ENCODE peak calls at places on chromosome 4, in nine cellular contexts. One of them, this sample, is unnamed.

GRCh38 chr4:827209-828081 is 1.5 kb upstream of the CPLX1 start:
- DNase-seq in Right ventricle myocardium inferior: peak
- DNase-seq in NCI-H774: no peak
- DNase-seq in stimulated activated CD8-positive, alpha-beta memory T cell treated with anti-CD3 and anti-CD28 coated beads, Interleukin-2, amount 100 ng/mL, for 48 hours: no peak
- DNase-seq in omental fat pad: no peak
- DNase-seq in H9: peak
- DNase-seq in T-helper 1 cell: no peak
- DNase-seq in lower lobe of right lung: peak
- DNase-seq in Right ventricle myocardium superior: peak
- DNase-seq in this sample: no peak

GRCh38 chr4:14375816-14376215 is 626.5 kb upstream of the CPEB2 start:
- DNase-seq in stimulated activated CD8-positive, alpha-beta memory T cell treated with anti-CD3 and anti-CD28 coated beads, Interleukin-2, amount 100 ng/mL, for 48 hours: no peak
- DNase-seq in omental fat pad: no peak
- DNase-seq in H9: no peak
- DNase-seq in NCI-H774: no peak
- DNase-seq in Right ventricle myocardium inferior: no peak
- DNase-seq in Right ventricle myocardium superior: no peak
- DNase-seq in lower lobe of right lung: no peak
- DNase-seq in T-helper 1 cell: no peak
- DNase-seq in this sample: no peak

GRCh38 chr4:24783506-24783905 is 11.9 kb upstream of the SOD3 start:
- DNase-seq in omental fat pad: no peak
- DNase-seq in stimulated activated CD8-positive, alpha-beta memory T cell treated with anti-CD3 and anti-CD28 coated beads, Interleukin-2, amount 100 ng/mL, for 48 hours: no peak
- DNase-seq in Right ventricle myocardium superior: no peak
- DNase-seq in T-helper 1 cell: no peak
- DNase-seq in H9: no peak
- DNase-seq in Right ventricle myocardium inferior: no peak
- DNase-seq in lower lobe of right lung: no peak
- DNase-seq in NCI-H774: no peak
- DNase-seq in this sample: no peak

GRCh38 chr4:174209296-174209695 is 74.2 kb downstream of the FBXO8 start:
- DNase-seq in lower lobe of right lung: no peak
- DNase-seq in T-helper 1 cell: no peak
- DNase-seq in H9: no peak
- DNase-seq in stimulated activated CD8-positive, alpha-beta memory T cell treated with anti-CD3 and anti-CD28 coated beads, Interleukin-2, amount 100 ng/mL, for 48 hours: no peak
- DNase-seq in Right ventricle myocardium superior: no peak
- DNase-seq in NCI-H774: no peak
- DNase-seq in omental fat pad: no peak
- DNase-seq in Right ventricle myocardium inferior: no peak
- DNase-seq in this sample: no peak

GRCh38 chr4:10442976-10443375 is 14.2 kb downstream of the ZNF518B start:
- DNase-seq in stimulated activated CD8-positive, alpha-beta memory T cell treated with anti-CD3 and anti-CD28 coated beads, Interleukin-2, amount 100 ng/mL, for 48 hours: no peak
- DNase-seq in Right ventricle myocardium inferior: no peak
- DNase-seq in T-helper 1 cell: no peak
- DNase-seq in Right ventricle myocardium superior: no peak
- DNase-seq in lower lobe of right lung: no peak
- DNase-seq in omental fat pad: no peak
- DNase-seq in H9: no peak
- DNase-seq in NCI-H774: no peak
- DNase-seq in this sample: no peak

GRCh38 chr4:52234539-52235174 is 183.6 kb downstream of the SPATA18 start:
- DNase-seq in omental fat pad: no peak
- DNase-seq in T-helper 1 cell: no peak
- DNase-seq in NCI-H774: peak
- DNase-seq in lower lobe of right lung: no peak
- DNase-seq in stimulated activated CD8-positive, alpha-beta memory T cell treated with anti-CD3 and anti-CD28 coated beads, Interleukin-2, amount 100 ng/mL, for 48 hours: no peak
- DNase-seq in H9: no peak
- DNase-seq in Right ventricle myocardium superior: no peak
- DNase-seq in Right ventricle myocardium inferior: no peak
- DNase-seq in this sample: peak

GRCh38 chr4:46648088-46648744 is 258.3 kb upstream of the GABRA2 start:
- DNase-seq in omental fat pad: no peak
- DNase-seq in NCI-H774: peak
- DNase-seq in stimulated activated CD8-positive, alpha-beta memory T cell treated with anti-CD3 and anti-CD28 coated beads, Interleukin-2, amount 100 ng/mL, for 48 hours: no peak
- DNase-seq in Right ventricle myocardium inferior: no peak
- DNase-seq in T-helper 1 cell: no peak
- DNase-seq in lower lobe of right lung: no peak
- DNase-seq in H9: peak
- DNase-seq in Right ventricle myocardium superior: no peak
- DNase-seq in this sample: peak

GRCh38 chr4:173415092-173415491 is 16.2 kb upstream of the SCRG1 start:
- DNase-seq in Right ventricle myocardium superior: no peak
- DNase-seq in Right ventricle myocardium inferior: no peak
- DNase-seq in omental fat pad: no peak
- DNase-seq in H9: no peak
- DNase-seq in lower lobe of right lung: no peak
- DNase-seq in T-helper 1 cell: no peak
- DNase-seq in stimulated activated CD8-positive, alpha-beta memory T cell treated with anti-CD3 and anti-CD28 coated beads, Interleukin-2, amount 100 ng/mL, for 48 hours: no peak
- DNase-seq in NCI-H774: no peak
- DNase-seq in this sample: no peak

GRCh38 chr4:117771647-117772337 is 262.5 kb upstream of the NDST3 start:
- DNase-seq in stimulated activated CD8-positive, alpha-beta memory T cell treated with anti-CD3 and anti-CD28 coated beads, Interleukin-2, amount 100 ng/mL, for 48 hours: no peak
- DNase-seq in Right ventricle myocardium superior: no peak
- DNase-seq in H9: peak
- DNase-seq in lower lobe of right lung: no peak
- DNase-seq in T-helper 1 cell: no peak
- DNase-seq in NCI-H774: no peak
- DNase-seq in Right ventricle myocardium inferior: no peak
- DNase-seq in omental fat pad: no peak
- DNase-seq in this sample: no peak

GRCh38 chr4:140343303-140343702 is 30.1 kb upstream of the SCOC start:
- DNase-seq in NCI-H774: no peak
- DNase-seq in stimulated activated CD8-positive, alpha-beta memory T cell treated with anti-CD3 and anti-CD28 coated beads, Interleukin-2, amount 100 ng/mL, for 48 hours: no peak
- DNase-seq in omental fat pad: no peak
- DNase-seq in lower lobe of right lung: peak
- DNase-seq in T-helper 1 cell: no peak
- DNase-seq in H9: no peak
- DNase-seq in Right ventricle myocardium inferior: no peak
- DNase-seq in Right ventricle myocardium superior: no peak
- DNase-seq in this sample: no peak

GRCh38 chr4:169272265-169272886 is 1.6 kb upstream of the SH3RF1 start:
- DNase-seq in omental fat pad: no peak
- DNase-seq in Right ventricle myocardium inferior: no peak
- DNase-seq in stimulated activated CD8-positive, alpha-beta memory T cell treated with anti-CD3 and anti-CD28 coated beads, Interleukin-2, amount 100 ng/mL, for 48 hours: no peak
- DNase-seq in T-helper 1 cell: no peak
- DNase-seq in lower lobe of right lung: no peak
- DNase-seq in Right ventricle myocardium superior: no peak
- DNase-seq in NCI-H774: no peak
- DNase-seq in H9: no peak
- DNase-seq in this sample: no peak

GRCh38 chr4:87093443-87094123 is 126.8 kb downstream of the KLHL8 start:
- DNase-seq in NCI-H774: no peak
- DNase-seq in Right ventricle myocardium superior: no peak
- DNase-seq in stimulated activated CD8-positive, alpha-beta memory T cell treated with anti-CD3 and anti-CD28 coated beads, Interleukin-2, amount 100 ng/mL, for 48 hours: no peak
- DNase-seq in lower lobe of right lung: no peak
- DNase-seq in Right ventricle myocardium inferior: no peak
- DNase-seq in H9: peak
- DNase-seq in omental fat pad: no peak
- DNase-seq in T-helper 1 cell: peak
- DNase-seq in this sample: peak

GRCh38 chr4:1178300-1179088 is 6.1 kb upstream of the SPON2 start:
- DNase-seq in T-helper 1 cell: no peak
- DNase-seq in stimulated activated CD8-positive, alpha-beta memory T cell treated with anti-CD3 and anti-CD28 coated beads, Interleukin-2, amount 100 ng/mL, for 48 hours: no peak
- DNase-seq in Right ventricle myocardium superior: no peak
- DNase-seq in lower lobe of right lung: no peak
- DNase-seq in omental fat pad: no peak
- DNase-seq in H9: no peak
- DNase-seq in Right ventricle myocardium inferior: peak
- DNase-seq in NCI-H774: no peak
- DNase-seq in this sample: no peak

GRCh38 chr4:113962719-113963274 is 16.6 kb downstream of the ARSJ start:
- DNase-seq in H9: no peak
- DNase-seq in stimulated activated CD8-positive, alpha-beta memory T cell treated with anti-CD3 and anti-CD28 coated beads, Interleukin-2, amount 100 ng/mL, for 48 hours: no peak
- DNase-seq in T-helper 1 cell: no peak
- DNase-seq in lower lobe of right lung: no peak
- DNase-seq in NCI-H774: no peak
- DNase-seq in Right ventricle myocardium superior: no peak
- DNase-seq in omental fat pad: no peak
- DNase-seq in Right ventricle myocardium inferior: no peak
- DNase-seq in this sample: no peak

GRCh38 chr4:128775916-128776315 is 33.6 kb upstream of the JADE1 start:
- DNase-seq in H9: no peak
- DNase-seq in omental fat pad: no peak
- DNase-seq in Right ventricle myocardium superior: no peak
- DNase-seq in Right ventricle myocardium inferior: no peak
- DNase-seq in T-helper 1 cell: no peak
- DNase-seq in lower lobe of right lung: no peak
- DNase-seq in NCI-H774: no peak
- DNase-seq in stimulated activated CD8-positive, alpha-beta memory T cell treated with anti-CD3 and anti-CD28 coated beads, Interleukin-2, amount 100 ng/mL, for 48 hours: no peak
- DNase-seq in this sample: no peak

GRCh38 chr4:145927055-145927454 is 11.6 kb downstream of the ZNF827 start:
- DNase-seq in T-helper 1 cell: no peak
- DNase-seq in H9: no peak
- DNase-seq in Right ventricle myocardium superior: no peak
- DNase-seq in lower lobe of right lung: no peak
- DNase-seq in NCI-H774: no peak
- DNase-seq in stimulated activated CD8-positive, alpha-beta memory T cell treated with anti-CD3 and anti-CD28 coated beads, Interleukin-2, amount 100 ng/mL, for 48 hours: no peak
- DNase-seq in omental fat pad: no peak
- DNase-seq in Right ventricle myocardium inferior: no peak
- DNase-seq in this sample: no peak

GRCh38 chr4:173135241-173135847 is 33.3 kb upstream of the GALNT7 start:
- DNase-seq in T-helper 1 cell: no peak
- DNase-seq in lower lobe of right lung: no peak
- DNase-seq in H9: no peak
- DNase-seq in omental fat pad: no peak
- DNase-seq in NCI-H774: no peak
- DNase-seq in Right ventricle myocardium superior: no peak
- DNase-seq in Right ventricle myocardium inferior: no peak
- DNase-seq in stimulated activated CD8-positive, alpha-beta memory T cell treated with anti-CD3 and anti-CD28 coated beads, Interleukin-2, amount 100 ng/mL, for 48 hours: no peak
- DNase-seq in this sample: no peak

GRCh38 chr4:105651879-105652640 is 56.4 kb downstream of the INTS12 start:
- DNase-seq in H9: no peak
- DNase-seq in stimulated activated CD8-positive, alpha-beta memory T cell treated with anti-CD3 and anti-CD28 coated beads, Interleukin-2, amount 100 ng/mL, for 48 hours: no peak
- DNase-seq in NCI-H774: no peak
- DNase-seq in omental fat pad: no peak
- DNase-seq in Right ventricle myocardium superior: no peak
- DNase-seq in T-helper 1 cell: no peak
- DNase-seq in Right ventricle myocardium inferior: no peak
- DNase-seq in lower lobe of right lung: no peak
- DNase-seq in this sample: no peak

GRCh38 chr4:52588771-52589591 is 70.1 kb downstream of the USP46 start:
- DNase-seq in T-helper 1 cell: no peak
- DNase-seq in H9: no peak
- DNase-seq in Right ventricle myocardium inferior: no peak
- DNase-seq in lower lobe of right lung: no peak
- DNase-seq in omental fat pad: no peak
- DNase-seq in NCI-H774: no peak
- DNase-seq in stimulated activated CD8-positive, alpha-beta memory T cell treated with anti-CD3 and anti-CD28 coated beads, Interleukin-2, amount 100 ng/mL, for 48 hours: no peak
- DNase-seq in Right ventricle myocardium superior: no peak
- DNase-seq in this sample: no peak

GRCh38 chr4:98728871-98729270 is 70.5 kb upstream of the TSPAN5 start:
- DNase-seq in stimulated activated CD8-positive, alpha-beta memory T cell treated with anti-CD3 and anti-CD28 coated beads, Interleukin-2, amount 100 ng/mL, for 48 hours: no peak
- DNase-seq in NCI-H774: no peak
- DNase-seq in Right ventricle myocardium inferior: no peak
- DNase-seq in H9: no peak
- DNase-seq in T-helper 1 cell: no peak
- DNase-seq in omental fat pad: no peak
- DNase-seq in Right ventricle myocardium superior: no peak
- DNase-seq in lower lobe of right lung: no peak
- DNase-seq in this sample: no peak

GRCh38 chr4:2860391-2861348 is 17.0 kb downstream of the ADD1 start:
- DNase-seq in NCI-H774: no peak
- DNase-seq in omental fat pad: no peak
- DNase-seq in Right ventricle myocardium inferior: no peak
- DNase-seq in stimulated activated CD8-positive, alpha-beta memory T cell treated with anti-CD3 and anti-CD28 coated beads, Interleukin-2, amount 100 ng/mL, for 48 hours: no peak
- DNase-seq in lower lobe of right lung: peak
- DNase-seq in T-helper 1 cell: no peak
- DNase-seq in H9: peak
- DNase-seq in Right ventricle myocardium superior: peak
- DNase-seq in this sample: no peak

GRCh38 chr4:144288011-144288903 is 147.7 kb upstream of the GYPA start:
- DNase-seq in omental fat pad: no peak
- DNase-seq in T-helper 1 cell: no peak
- DNase-seq in Right ventricle myocardium superior: no peak
- DNase-seq in NCI-H774: no peak
- DNase-seq in H9: no peak
- DNase-seq in Right ventricle myocardium inferior: peak
- DNase-seq in lower lobe of right lung: no peak
- DNase-seq in stimulated activated CD8-positive, alpha-beta memory T cell treated with anti-CD3 and anti-CD28 coated beads, Interleukin-2, amount 100 ng/mL, for 48 hours: no peak
- DNase-seq in this sample: no peak

GRCh38 chr4:16150716-16151115 is 66.9 kb upstream of the PROM1 start:
- DNase-seq in T-helper 1 cell: no peak
- DNase-seq in omental fat pad: no peak
- DNase-seq in stimulated activated CD8-positive, alpha-beta memory T cell treated with anti-CD3 and anti-CD28 coated beads, Interleukin-2, amount 100 ng/mL, for 48 hours: no peak
- DNase-seq in NCI-H774: no peak
- DNase-seq in lower lobe of right lung: no peak
- DNase-seq in Right ventricle myocardium superior: no peak
- DNase-seq in H9: no peak
- DNase-seq in Right ventricle myocardium inferior: no peak
- DNase-seq in this sample: no peak

GRCh38 chr4:33369366-33369899 is 2649.3 kb downstream of the PCDH7 start:
- DNase-seq in T-helper 1 cell: no peak
- DNase-seq in stimulated activated CD8-positive, alpha-beta memory T cell treated with anti-CD3 and anti-CD28 coated beads, Interleukin-2, amount 100 ng/mL, for 48 hours: no peak
- DNase-seq in H9: no peak
- DNase-seq in NCI-H774: no peak
- DNase-seq in Right ventricle myocardium superior: no peak
- DNase-seq in Right ventricle myocardium inferior: no peak
- DNase-seq in omental fat pad: no peak
- DNase-seq in lower lobe of right lung: no peak
- DNase-seq in this sample: no peak

GRCh38 chr4:73615613-73616012 is 4.6 kb downstream of the RASSF6 start:
- DNase-seq in lower lobe of right lung: no peak
- DNase-seq in omental fat pad: no peak
- DNase-seq in H9: peak
- DNase-seq in T-helper 1 cell: no peak
- DNase-seq in NCI-H774: no peak
- DNase-seq in stimulated activated CD8-positive, alpha-beta memory T cell treated with anti-CD3 and anti-CD28 coated beads, Interleukin-2, amount 100 ng/mL, for 48 hours: no peak
- DNase-seq in Right ventricle myocardium inferior: no peak
- DNase-seq in Right ventricle myocardium superior: no peak
- DNase-seq in this sample: no peak

GRCh38 chr4:13541176-13541604 is 3.1 kb downstream of the NKX3-2 start:
- DNase-seq in NCI-H774: no peak
- DNase-seq in Right ventricle myocardium superior: no peak
- DNase-seq in stimulated activated CD8-positive, alpha-beta memory T cell treated with anti-CD3 and anti-CD28 coated beads, Interleukin-2, amount 100 ng/mL, for 48 hours: no peak
- DNase-seq in H9: peak
- DNase-seq in T-helper 1 cell: no peak
- DNase-seq in Right ventricle myocardium inferior: no peak
- DNase-seq in omental fat pad: no peak
- DNase-seq in lower lobe of right lung: no peak
- DNase-seq in this sample: no peak

This sample was measured in NCI-H460.